ENCODE peak calls at places on chromosomes 12 and 14, in nine cellular contexts. I is AG04450; D is activated CD8-positive, alpha-beta T cell treated with anti-CD3 and anti-CD28 coated beads for 36 hours; Z is Calu3; Y is tibial artery; O is MM.1S; W is adrenal gland; R is PC-3; S is brain microvascular endothelial cell. B is an unnamed sample.

GRCh38 chr14:105477659-105478623 is 3.3 kb downstream of the CRIP2 start:
- DNase-seq in I (no peak), D (no peak), Z (no peak), Y (no peak), O (no peak), W (no peak), R (no peak), S (no peak), B (no peak)

GRCh38 chr12:85076688-85077430 is 40.7 kb downstream of the LRRIQ1 start:
- DNase-seq in I (peak), D (no peak), Z (peak), Y (no peak), O (peak), W (no peak), R (peak), S (peak), B (peak)

GRCh38 chr12:65631621-65632111 is 192.6 kb upstream of the HMGA2 start:
- DNase-seq in I (peak), D (no peak), Z (peak), Y (peak), O (no peak), W (no peak), R (peak), S (peak), B (no peak)

GRCh38 chr14:38409081-38409705 is 153.3 kb upstream of the CLEC14A start:
- DNase-seq in I (no peak), D (no peak), Z (no peak), Y (no peak), O (no peak), W (no peak), R (no peak), S (no peak), B (no peak)

GRCh38 chr14:38971258-38971921 is 131.6 kb downstream of the SEC23A start:
- DNase-seq in I (no peak), D (no peak), Z (no peak), Y (no peak), O (no peak), W (no peak), R (no peak), S (no peak), B (no peak)

GRCh38 chr12:132812631-132813305 is 15.9 kb downstream of the GOLGA3 start:
- DNase-seq in I (peak), D (peak), Z (no peak), Y (no peak), O (no peak), W (no peak), R (peak), S (peak), B (no peak)

GRCh38 chr14:69090187-69090789 is 62.6 kb downstream of the DCAF5 start:
- DNase-seq in I (no peak), D (peak), Z (peak), Y (no peak), O (peak), W (no peak), R (peak), S (peak), B (peak)

GRCh38 chr14:88233915-88234314 is 89.2 kb downstream of the KCNK10 start:
- DNase-seq in I (no peak), D (peak), Z (peak), Y (no peak), O (no peak), W (no peak), R (no peak), S (no peak), B (no peak)

GRCh38 chr12:79658221-79658620 is 32.5 kb downstream of the PAWR start:
- DNase-seq in I (no peak), D (no peak), Z (no peak), Y (no peak), O (no peak), W (no peak), R (no peak), S (no peak), B (no peak)

GRCh38 chr12:13204428-13204827 is 7.9 kb downstream of the EMP1 start:
- DNase-seq in I (peak), D (no peak), Z (peak), Y (no peak), O (no peak), W (no peak), R (no peak), S (peak), B (no peak)

GRCh38 chr12:12018454-12018853 is 52.3 kb upstream of the BCL2L14 start:
- DNase-seq in I (no peak), D (no peak), Z (no peak), Y (no peak), O (no peak), W (peak), R (peak), S (no peak), B (no peak)

GRCh38 chr12:104220931-104221330 is 5.4 kb downstream of the TXNRD1 start:
- DNase-seq in I (no peak), D (peak), Z (no peak), Y (no peak), O (no peak), W (no peak), R (no peak), S (no peak), B (no peak)

GRCh38 chr12:46778415-46778814 is 47.4 kb downstream of the SLC38A4 start:
- DNase-seq in I (no peak), D (no peak), Z (no peak), Y (no peak), O (no peak), W (no peak), R (no peak), S (no peak), B (no peak)

GRCh38 chr12:16165506-16165905 is 112.0 kb downstream of the SLC15A5 start:
- DNase-seq in I (peak), D (peak), Z (peak), Y (peak), O (peak), W (peak), R (peak), S (peak), B (no peak)

GRCh38 chr12:59268295-59268809 is 327.5 kb upstream of the SLC16A7 start:
- DNase-seq in I (no peak), D (no peak), Z (no peak), Y (no peak), O (no peak), W (no peak), R (no peak), S (no peak), B (no peak)

GRCh38 chr12:10501031-10501430 is 4.7 kb upstream of the EIF2S3B start:
- DNase-seq in I (no peak), D (no peak), Z (no peak), Y (no peak), O (no peak), W (no peak), R (peak), S (no peak), B (no peak)

GRCh38 chr14:101705733-101706508 is 55.6 kb upstream of the PPP2R5C start:
- DNase-seq in I (no peak), D (peak), Z (peak), Y (peak), O (peak), W (peak), R (peak), S (no peak), B (no peak)

GRCh38 chr12:25840678-25841077 is 117.8 kb upstream of the RASSF8 start:
- DNase-seq in I (no peak), D (no peak), Z (no peak), Y (no peak), O (no peak), W (no peak), R (no peak), S (peak), B (no peak)

GRCh38 chr12:30696943-30697342 is 1.3 kb upstream of the IPO8 start:
- DNase-seq in I (no peak), D (no peak), Z (no peak), Y (no peak), O (no peak), W (no peak), R (no peak), S (no peak), B (no peak)

GRCh38 chr12:124034297-124034696 is 61.3 kb downstream of the ZNF664 start:
- DNase-seq in I (no peak), D (no peak), Z (no peak), Y (no peak), O (no peak), W (no peak), R (no peak), S (no peak), B (no peak)

GRCh38 chr14:79044894-79045624 is 874.9 kb downstream of the NRXN3 start:
- DNase-seq in I (peak), D (no peak), Z (no peak), Y (no peak), O (no peak), W (peak), R (peak), S (peak), B (no peak)

GRCh38 chr12:121814429-121815119 is 10.8 kb downstream of the SETD1B start:
- DNase-seq in I (no peak), D (no peak), Z (no peak), Y (no peak), O (no peak), W (peak), R (no peak), S (no peak), B (no peak)

GRCh38 chr12:27919671-27920235 is 52.8 kb downstream of the PTHLH start:
- DNase-seq in I (no peak), D (no peak), Z (no peak), Y (no peak), O (no peak), W (no peak), R (no peak), S (no peak), B (no peak)

GRCh38 chr12:122094735-122095561 is 16.4 kb downstream of the MLXIP start:
- DNase-seq in I (no peak), D (no peak), Z (no peak), Y (no peak), O (no peak), W (no peak), R (no peak), S (no peak), B (no peak)

GRCh38 chr12:51181558-51181957 is 8.6 kb upstream of the TFCP2 start:
- DNase-seq in I (no peak), D (no peak), Z (no peak), Y (no peak), O (no peak), W (no peak), R (no peak), S (no peak), B (no peak)

GRCh38 chr12:2593045-2593444 is 201.7 kb upstream of the FKBP4 start:
- DNase-seq in I (no peak), D (no peak), Z (no peak), Y (no peak), O (no peak), W (no peak), R (no peak), S (no peak), B (no peak)

GRCh38 chr14:33118653-33119052 is 180.0 kb downstream of the NPAS3 start:
- DNase-seq in I (no peak), D (no peak), Z (no peak), Y (no peak), O (no peak), W (no peak), R (peak), S (no peak), B (no peak)

DNA sequence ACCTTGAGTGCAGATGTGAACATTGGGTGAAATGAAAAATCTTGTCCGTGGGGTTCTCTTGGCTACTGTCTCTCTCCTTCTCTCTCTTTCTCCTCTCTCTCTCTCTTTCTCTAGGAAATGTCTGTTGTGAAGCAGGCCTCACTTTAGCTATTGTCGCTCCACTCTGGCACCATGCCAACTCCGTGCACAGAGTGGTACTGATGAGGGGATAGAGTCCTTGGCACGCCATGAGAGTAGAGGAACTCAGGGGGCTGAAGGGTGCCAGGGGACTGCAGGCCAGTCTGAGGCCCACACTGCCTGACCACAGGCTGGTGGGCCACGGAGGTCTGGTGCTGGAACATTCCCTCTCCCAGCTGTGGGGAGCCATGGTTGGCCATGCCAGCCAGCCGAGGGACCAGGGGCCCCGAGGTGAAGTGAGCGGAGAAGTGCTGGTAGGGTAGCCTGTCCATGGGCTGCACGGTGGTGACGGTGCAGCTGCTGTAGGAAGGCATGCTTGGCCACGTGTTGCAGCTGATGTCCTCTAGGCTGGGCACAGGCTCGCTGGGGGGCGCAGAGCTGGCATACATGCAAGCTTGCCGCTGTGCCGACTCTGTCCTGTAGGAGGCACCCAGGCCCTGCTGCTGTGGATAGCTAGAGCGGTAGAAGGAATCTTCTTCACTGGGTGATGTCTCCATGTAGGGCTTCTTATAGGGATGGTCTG is 50.4 kb downstream of the TBX5 start:
- DNase-seq in I (no peak), D (peak), Z (no peak), Y (no peak), O (no peak), W (no peak), R (peak), S (no peak), B (no peak)
- TF ChIP-seq CTCF in I (peak), D (no peak), Z (no peak), Y (no peak), O (no peak), W (no peak), R (peak), S (no peak), B (no peak)

GRCh38 chr14:23563473-23564180 is 4.0 kb downstream of the AP1G2 start:
- DNase-seq in I (no peak), D (no peak), Z (no peak), Y (no peak), O (no peak), W (no peak), R (no peak), S (no peak), B (no peak)

GRCh38 chr14:23559921-23560520 is 4.0 kb downstream of the THTPA start:
- DNase-seq in I (no peak), D (no peak), Z (no peak), Y (no peak), O (no peak), W (no peak), R (no peak), S (no peak), B (no peak)

GRCh38 chr14:23562822-23563472 is 4.6 kb downstream of the AP1G2 start:
- DNase-seq in I (peak), D (peak), Z (peak), Y (no peak), O (no peak), W (peak), R (peak), S (peak), B (peak)

GRCh38 chr14:23561259-23561658 is 5.2 kb downstream of the THTPA start:
- DNase-seq in I (no peak), D (no peak), Z (no peak), Y (no peak), O (no peak), W (no peak), R (no peak), S (no peak), B (no peak)

GRCh38 chr14:23561873-23562821 is 5.4 kb downstream of the AP1G2 start:
- DNase-seq in I (no peak), D (no peak), Z (no peak), Y (no peak), O (no peak), W (no peak), R (peak), S (no peak), B (no peak)
- TF ChIP-seq CTCF in I (no peak), D (no peak), Z (no peak), Y (no peak), O (no peak), W (no peak), R (peak), S (no peak), B (no peak)

GRCh38 chr14:103103461-103104388 is 9.2 kb downstream of the EXOC3L4 start:
- DNase-seq in I (no peak), D (no peak), Z (peak), Y (no peak), O (no peak), W (no peak), R (peak), S (no peak), B (no peak)
- TF ChIP-seq CTCF in I (peak), D (no peak), Z (peak), Y (no peak), O (no peak), W (peak), R (peak), S (peak), B (no peak)

GRCh38 chr14:60277605-60278190 is 28.7 kb downstream of the PPM1A start:
- DNase-seq in I (no peak), D (no peak), Z (no peak), Y (no peak), O (no peak), W (no peak), R (no peak), S (no peak), B (no peak)

GRCh38 chr14:60276347-60276746 is 27.3 kb downstream of the PPM1A start:
- DNase-seq in I (no peak), D (no peak), Z (no peak), Y (no peak), O (no peak), W (no peak), R (peak), S (no peak), B (no peak)

GRCh38 chr14:60274448-60274847 is 25.4 kb downstream of the PPM1A start:
- DNase-seq in I (no peak), D (no peak), Z (no peak), Y (no peak), O (no peak), W (no peak), R (no peak), S (no peak), B (no peak)

GRCh38 chr14:60275932-60276331 is 26.9 kb downstream of the PPM1A start:
- DNase-seq in I (no peak), D (no peak), Z (no peak), Y (no peak), O (no peak), W (no peak), R (no peak), S (no peak), B (no peak)

GRCh38 chr14:60272177-60272576 is 23.2 kb downstream of the PPM1A start:
- DNase-seq in I (no peak), D (no peak), Z (no peak), Y (no peak), O (no peak), W (no peak), R (peak), S (no peak), B (no peak)
- TF ChIP-seq CTCF in I (no peak), D (no peak), Z (no peak), Y (no peak), O (no peak), W (no peak), R (peak), S (peak), B (no peak)

DNA sequence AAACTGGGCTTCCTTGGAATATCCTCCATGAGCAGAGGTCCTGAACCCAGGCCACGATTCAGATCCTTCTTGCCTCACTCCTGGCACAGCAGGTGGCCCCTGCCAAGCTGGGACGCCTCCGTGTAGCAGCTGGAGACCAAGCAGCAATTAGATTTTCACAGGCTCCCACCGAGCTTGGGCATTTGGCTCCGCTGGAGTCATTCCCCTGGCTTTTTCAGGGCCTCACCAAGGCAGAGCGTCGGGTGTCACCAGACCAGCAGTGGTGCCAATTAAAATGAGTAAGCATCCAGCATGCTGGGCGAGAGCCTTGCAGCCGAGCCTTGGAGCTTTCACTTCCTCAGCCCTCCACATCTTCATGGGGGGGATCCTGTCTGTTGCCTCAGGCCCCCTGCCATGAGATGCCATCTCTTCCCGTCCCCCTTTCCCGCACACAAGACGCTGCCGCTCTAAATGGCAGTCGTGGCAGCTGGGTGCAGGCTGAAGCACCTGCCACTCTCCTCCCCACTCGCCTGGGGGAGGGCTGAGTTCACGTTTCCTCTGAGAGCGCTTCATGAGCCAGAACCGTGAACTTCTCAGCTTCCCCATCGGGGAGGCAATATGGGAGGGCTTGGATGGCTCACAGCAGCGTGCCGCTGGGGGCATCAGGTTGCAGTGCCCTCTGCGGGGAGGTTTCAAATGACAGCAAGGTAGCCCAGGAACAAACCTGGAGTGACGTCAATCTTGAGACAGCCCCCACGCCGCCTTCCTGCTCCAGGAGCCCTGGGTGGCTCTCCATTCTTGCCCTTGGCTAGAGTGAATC is 11.7 kb downstream of the TPCN1 start:
- DNase-seq in I (no peak), D (peak), Z (no peak), Y (peak), O (no peak), W (peak), R (no peak), S (no peak), B (peak)
- TF ChIP-seq CTCF in I (no peak), D (peak), Z (no peak), Y (no peak), O (no peak), W (no peak), R (no peak), S (no peak), B (no peak)